ENCODE peak calls at places on chromosomes 3 and 15, in six cellular contexts. T is A549, R is fibroblast of lung, M is endothelial cell of umbilical vein, K is hepatocyte, L is keratinocyte. E is an unnamed sample.

GRCh38 chr15:60672400-60672799 is 193.5 kb upstream of the ICE2 start:
- DNase-seq in T (no peak), R (no peak), M (no peak), K (no peak), L (no peak), E (peak)

GRCh38 chr15:84961114-84961452 is 20.6 kb upstream of the PDE8A start:
- DNase-seq in T (no peak), R (peak), M (no peak), K (peak), L (no peak), E (no peak)

GRCh38 chr3:171465768-171466167 is 5.6 kb upstream of the TNIK start:
- DNase-seq in T (no peak), R (no peak), M (no peak), K (no peak), L (no peak), E (no peak)

GRCh38 chr3:184822081-184822480 is 10.1 kb downstream of the VPS8 start:
- DNase-seq in T (no peak), R (no peak), M (no peak), K (no peak), L (no peak), E (no peak)

GRCh38 chr3:30654269-30654668 is 47.9 kb downstream of the TGFBR2 start:
- DNase-seq in T (no peak), R (no peak), M (no peak), K (no peak), L (no peak), E (no peak)

GRCh38 chr15:34248190-34248589 is 23.4 kb downstream of the EMC4 start:
- DNase-seq in T (no peak), R (no peak), M (no peak), K (no peak), L (no peak), E (no peak)

GRCh38 chr3:112829031-112829430 is 17.6 kb downstream of the CD200R1L start:
- DNase-seq in T (no peak), R (no peak), M (no peak), K (no peak), L (no peak), E (no peak)

GRCh38 chr3:6222069-6222468 is 638.8 kb upstream of the GRM7 start:
- DNase-seq in T (no peak), R (no peak), M (no peak), K (no peak), L (no peak), E (no peak)

GRCh38 chr15:101651753-101652097 is 456 bp downstream of the TM2D3 start:
- DNase-seq in T (no peak), R (peak), M (peak), K (no peak), L (no peak), E (peak)

GRCh38 chr15:74174216-74174965 is 881 bp downstream of the ISLR start:
- DNase-seq in T (no peak), R (no peak), M (no peak), K (peak), L (no peak), E (no peak)
- H3K4me3 ChIP-seq in T (no peak), R (no peak), M (no peak), K (no peak), L (no peak), E (no peak)

GRCh38 chr3:13885704-13886010 is 5.8 kb upstream of the WNT7A start:
- DNase-seq in T (no peak), R (no peak), M (no peak), K (no peak), L (no peak), E (no peak)
- H3K4me2 ChIP-seq in T (no peak), R (no peak), M (no peak), K (no peak), L (no peak), E (no peak)

GRCh38 chr3:159763466-159764210 is 225.0 kb upstream of the IL12A start:
- DNase-seq in T (peak), R (peak), M (peak), K (peak), L (no peak), E (no peak)
- H3K27ac ChIP-seq in T (peak), R (peak), M (peak), K (peak), L (peak), E (no peak)

GRCh38 chr15:62150445-62150844 is 14.6 kb downstream of the C2CD4B start:
- DNase-seq in T (no peak), R (no peak), M (peak), K (no peak), L (no peak), E (no peak)

GRCh38 chr15:62153228-62153627 is 11.9 kb downstream of the C2CD4B start:
- DNase-seq in T (no peak), R (no peak), M (no peak), K (no peak), L (no peak), E (no peak)

GRCh38 chr15:62147149-62148013 is 17.7 kb downstream of the C2CD4B start:
- DNase-seq in T (no peak), R (no peak), M (no peak), K (no peak), L (no peak), E (no peak)

GRCh38 chr15:62145015-62145735 is 19.9 kb downstream of the C2CD4B start:
- DNase-seq in T (no peak), R (no peak), M (no peak), K (no peak), L (no peak), E (no peak)

GRCh38 chr15:62149729-62150128 is 15.4 kb downstream of the C2CD4B start:
- DNase-seq in T (no peak), R (no peak), M (no peak), K (no peak), L (no peak), E (no peak)
- H3K4me3 ChIP-seq in T (no peak), R (no peak), M (no peak), K (no peak), L (no peak), E (no peak)

DNA sequence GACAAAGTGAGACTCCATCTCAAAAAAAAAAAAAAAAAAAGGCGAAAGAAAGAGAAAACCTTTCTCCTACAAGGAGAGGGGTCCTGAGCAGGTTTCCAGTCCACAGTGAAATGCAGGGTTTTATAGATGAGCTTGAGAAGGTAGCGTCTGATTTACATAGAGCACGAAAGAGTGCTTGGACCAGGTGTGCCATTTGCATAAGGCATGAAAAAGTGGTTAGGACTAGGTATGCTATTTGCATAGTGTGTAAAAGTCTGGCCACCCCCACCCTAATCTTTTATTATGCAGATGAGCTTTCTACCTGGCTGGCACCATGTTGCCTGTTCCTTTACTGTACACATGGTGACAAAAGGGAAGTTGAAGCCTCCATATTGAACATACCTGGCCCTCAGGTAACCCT is 13.6 kb upstream of the RNU6-1 start:
- DNase-seq in T (no peak), R (no peak), M (no peak), K (no peak), L (no peak), E (peak)
- H3K4me2 ChIP-seq in T (no peak), R (no peak), M (no peak), K (no peak), L (no peak), E (peak)